ENCODE peak calls at places on chromosome 18, in four cellular contexts. One of them, this sample, is unnamed.

GRCh38 chr18:79870369-79871025 is 72.8 kb downstream of the KCNG2 start:
- DNase-seq in tibial artery: no peak
- DNase-seq in WTC11: no peak
- DNase-seq in HFFc6: no peak
- DNase-seq in this sample: peak

GRCh38 chr18:45567123-45567522 is 48.2 kb upstream of the SLC14A2 start:
- DNase-seq in tibial artery: peak
- DNase-seq in HFFc6: no peak
- DNase-seq in WTC11: peak
- DNase-seq in this sample: no peak

GRCh38 chr18:75005622-75006021 is 203.3 kb downstream of the PTGR3 start:
- DNase-seq in WTC11: no peak
- DNase-seq in tibial artery: no peak
- DNase-seq in HFFc6: no peak
- DNase-seq in this sample: no peak

GRCh38 chr18:36255072-36255708 is 42.3 kb upstream of the FHOD3 start:
- DNase-seq in HFFc6: no peak
- DNase-seq in tibial artery: no peak
- DNase-seq in WTC11: no peak
- DNase-seq in this sample: no peak

GRCh38 chr18:27599202-27599829 is 414.2 kb upstream of the CHST9 start:
- DNase-seq in WTC11: peak
- DNase-seq in tibial artery: peak
- DNase-seq in HFFc6: peak
- DNase-seq in this sample: no peak

GRCh38 chr18:3758531-3758930 is 308.6 kb downstream of the TGIF1 start:
- DNase-seq in HFFc6: peak
- DNase-seq in tibial artery: no peak
- DNase-seq in WTC11: no peak
- DNase-seq in this sample: no peak

GRCh38 chr18:50973367-50974126 is 5.7 kb downstream of the ELAC1 start:
- DNase-seq in WTC11: no peak
- DNase-seq in tibial artery: no peak
- DNase-seq in HFFc6: peak
- DNase-seq in this sample: no peak

GRCh38 chr18:58781627-58782194 is 83.0 kb upstream of the ZNF532 start:
- DNase-seq in HFFc6: peak
- DNase-seq in tibial artery: peak
- DNase-seq in WTC11: peak
- DNase-seq in this sample: peak

GRCh38 chr18:45993441-45993840 is 26.3 kb upstream of the EPG5 start:
- DNase-seq in tibial artery: no peak
- DNase-seq in HFFc6: peak
- DNase-seq in WTC11: no peak
- DNase-seq in this sample: no peak

GRCh38 chr18:23529597-23529996 is 26.3 kb downstream of the RMC1 start:
- DNase-seq in HFFc6: peak
- DNase-seq in WTC11: no peak
- DNase-seq in tibial artery: no peak
- DNase-seq in this sample: no peak

GRCh38 chr18:3526421-3527354 is 76.7 kb downstream of the TGIF1 start:
- DNase-seq in HFFc6: no peak
- DNase-seq in tibial artery: no peak
- DNase-seq in WTC11: no peak
- DNase-seq in this sample: no peak

GRCh38 chr18:9474103-9474982 is 970 bp upstream of the RALBP1 start:
- DNase-seq in tibial artery: peak
- DNase-seq in WTC11: no peak
- DNase-seq in HFFc6: peak
- DNase-seq in this sample: no peak

GRCh38 chr18:33578371-33579146 is 540 bp downstream of the ASXL3 start:
- DNase-seq in WTC11: peak
- DNase-seq in tibial artery: peak
- DNase-seq in HFFc6: no peak
- DNase-seq in this sample: no peak

GRCh38 chr18:23591011-23591410 is 4.7 kb upstream of the NPC1 start:
- DNase-seq in tibial artery: no peak
- DNase-seq in HFFc6: peak
- DNase-seq in WTC11: no peak
- DNase-seq in this sample: peak

GRCh38 chr18:31497404-31497710 is 620 bp upstream of the DSG2 start:
- DNase-seq in HFFc6: no peak
- DNase-seq in WTC11: no peak
- DNase-seq in tibial artery: no peak
- DNase-seq in this sample: no peak

GRCh38 chr18:13216732-13217465 is 1.7 kb upstream of the LDLRAD4 start:
- DNase-seq in WTC11: peak
- DNase-seq in tibial artery: peak
- DNase-seq in HFFc6: no peak
- DNase-seq in this sample: no peak

GRCh38 chr18:69480460-69480859 is 79.8 kb downstream of the DOK6 start:
- DNase-seq in HFFc6: no peak
- DNase-seq in tibial artery: no peak
- DNase-seq in WTC11: no peak
- DNase-seq in this sample: no peak

GRCh38 chr18:12377556-12378553 is 828 bp upstream of the AFG3L2 start:
- DNase-seq in HFFc6: peak
- DNase-seq in tibial artery: no peak
- DNase-seq in WTC11: no peak
- DNase-seq in this sample: no peak

GRCh38 chr18:68436485-68436884 is 278.4 kb downstream of the TMX3 start:
- DNase-seq in tibial artery: no peak
- DNase-seq in WTC11: no peak
- DNase-seq in HFFc6: peak
- DNase-seq in this sample: no peak

GRCh38 chr18:12862467-12862866 is 21.6 kb downstream of the PTPN2 start:
- DNase-seq in WTC11: peak
- DNase-seq in tibial artery: no peak
- DNase-seq in HFFc6: no peak
- DNase-seq in this sample: no peak

GRCh38 chr18:2310824-2311349 is 260.4 kb downstream of the METTL4 start:
- DNase-seq in WTC11: peak
- DNase-seq in HFFc6: no peak
- DNase-seq in tibial artery: no peak
- DNase-seq in this sample: no peak

GRCh38 chr18:34661464-34662087 is 48.5 kb upstream of the DTNA start:
- DNase-seq in tibial artery: no peak
- DNase-seq in HFFc6: peak
- DNase-seq in WTC11: no peak
- DNase-seq in this sample: no peak

GRCh38 chr18:11272516-11272915 is 123.1 kb upstream of the PIEZO2 start:
- DNase-seq in HFFc6: no peak
- DNase-seq in tibial artery: no peak
- DNase-seq in WTC11: no peak
- DNase-seq in this sample: no peak

GRCh38 chr18:28078298-28078697 is 98.6 kb downstream of the CDH2 start:
- DNase-seq in tibial artery: no peak
- DNase-seq in WTC11: no peak
- DNase-seq in HFFc6: no peak
- DNase-seq in this sample: no peak

GRCh38 chr18:10230072-10230471 is 224.4 kb upstream of the APCDD1 start:
- DNase-seq in tibial artery: no peak
- DNase-seq in HFFc6: peak
- DNase-seq in WTC11: no peak
- DNase-seq in this sample: no peak

GRCh38 chr18:22253676-22254075 is 84.3 kb downstream of the GATA6 start:
- DNase-seq in WTC11: no peak
- DNase-seq in tibial artery: no peak
- DNase-seq in HFFc6: no peak
- DNase-seq in this sample: no peak

GRCh38 chr18:74579704-74580103 is 18.0 kb upstream of the ZNF407 start:
- DNase-seq in HFFc6: no peak
- DNase-seq in tibial artery: no peak
- DNase-seq in WTC11: peak
- DNase-seq in this sample: peak

GRCh38 chr18:73283032-73283431 is 415.2 kb upstream of the NETO1 start:
- DNase-seq in tibial artery: no peak
- DNase-seq in WTC11: no peak
- DNase-seq in HFFc6: peak
- DNase-seq in this sample: no peak

GRCh38 chr18:39561136-39561535 is 1995.5 kb upstream of the CELF4 start:
- DNase-seq in WTC11: no peak
- DNase-seq in HFFc6: no peak
- DNase-seq in tibial artery: no peak
- DNase-seq in this sample: no peak

GRCh38 chr18:52333860-52334259 is 6.1 kb upstream of the DCC start:
- DNase-seq in WTC11: no peak
- DNase-seq in HFFc6: no peak
- DNase-seq in tibial artery: no peak
- DNase-seq in this sample: no peak

GRCh38 chr18:13218376-13219011 is at the start of gene LDLRAD4:
- DNase-seq in tibial artery: peak
- DNase-seq in WTC11: no peak
- DNase-seq in HFFc6: no peak
- DNase-seq in this sample: no peak

DNA sequence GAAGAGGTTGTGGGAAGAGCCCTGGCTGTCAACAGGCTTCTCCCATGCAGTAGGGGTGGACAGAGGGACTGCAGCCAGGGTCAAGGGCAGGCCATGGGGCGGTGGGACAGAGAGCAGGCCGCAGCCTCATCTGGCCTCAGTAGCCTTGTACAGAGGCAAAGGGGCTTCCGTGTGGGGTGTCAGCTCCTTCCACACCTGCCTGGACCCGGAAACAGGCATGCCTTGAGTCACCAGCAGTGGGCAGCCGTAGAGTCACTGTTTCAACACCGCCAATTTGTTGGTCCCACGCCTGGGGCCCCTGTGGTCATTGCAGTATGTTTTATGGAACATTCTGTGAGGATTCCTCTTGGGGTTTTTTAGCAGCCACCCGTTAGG is 173.0 kb downstream of the SMAD7 start:
- DNase-seq in HFFc6: no peak
- DNase-seq in tibial artery: peak
- DNase-seq in WTC11: no peak
- DNase-seq in this sample: no peak
- TF ChIP-seq CTCF in HFFc6: no peak
- TF ChIP-seq CTCF in tibial artery: peak
- TF ChIP-seq CTCF in WTC11: no peak
- TF ChIP-seq CTCF in this sample: no peak

GRCh38 chr18:48563027-48563426 is 24.2 kb downstream of the CTIF start:
- DNase-seq in WTC11: no peak
- DNase-seq in HFFc6: peak
- DNase-seq in tibial artery: no peak
- DNase-seq in this sample: no peak

GRCh38 chr18:48566588-48566987 is 27.8 kb downstream of the CTIF start:
- DNase-seq in HFFc6: no peak
- DNase-seq in WTC11: no peak
- DNase-seq in tibial artery: no peak
- DNase-seq in this sample: no peak

GRCh38 chr18:48567388-48567787 is 28.6 kb downstream of the CTIF start:
- DNase-seq in tibial artery: no peak
- DNase-seq in WTC11: no peak
- DNase-seq in HFFc6: no peak
- DNase-seq in this sample: no peak

GRCh38 chr18:48564139-48564538 is 25.3 kb downstream of the CTIF start:
- DNase-seq in WTC11: no peak
- DNase-seq in HFFc6: no peak
- DNase-seq in tibial artery: no peak
- DNase-seq in this sample: no peak

GRCh38 chr18:48565105-48565504 is 26.3 kb downstream of the CTIF start:
- DNase-seq in WTC11: no peak
- DNase-seq in tibial artery: no peak
- DNase-seq in HFFc6: no peak
- DNase-seq in this sample: no peak
- TF ChIP-seq CTCF in WTC11: no peak
- TF ChIP-seq CTCF in tibial artery: no peak
- TF ChIP-seq CTCF in HFFc6: no peak
- TF ChIP-seq CTCF in this sample: no peak

GRCh38 chr18:24878289-24878688 is 417.9 kb downstream of the HRH4 start:
- DNase-seq in WTC11: no peak
- DNase-seq in HFFc6: peak
- DNase-seq in tibial artery: no peak
- DNase-seq in this sample: no peak
- TF ChIP-seq CTCF in WTC11: no peak
- TF ChIP-seq CTCF in HFFc6: peak
- TF ChIP-seq CTCF in tibial artery: peak
- TF ChIP-seq CTCF in this sample: peak

GRCh38 chr18:62186656-62187542 is at the start of the genes PIGN and RELCH:
- DNase-seq in WTC11: peak
- DNase-seq in HFFc6: peak
- DNase-seq in tibial artery: peak
- DNase-seq in this sample: peak

GRCh38 chr18:62182220-62182619 is 4.6 kb downstream of the PIGN start:
- DNase-seq in HFFc6: no peak
- DNase-seq in tibial artery: no peak
- DNase-seq in WTC11: no peak
- DNase-seq in this sample: no peak

GRCh38 chr18:62189208-62189607 is 2.2 kb downstream of the RELCH start:
- DNase-seq in HFFc6: no peak
- DNase-seq in WTC11: no peak
- DNase-seq in tibial artery: no peak
- DNase-seq in this sample: no peak

GRCh38 chr18:62183578-62184195 is 3.2 kb downstream of the PIGN start:
- DNase-seq in HFFc6: peak
- DNase-seq in tibial artery: no peak
- DNase-seq in WTC11: no peak
- DNase-seq in this sample: no peak

GRCh38 chr18:62187543-62188378 is 706 bp downstream of the RELCH start:
- DNase-seq in tibial artery: peak
- DNase-seq in WTC11: peak
- DNase-seq in HFFc6: peak
- DNase-seq in this sample: no peak
- TF ChIP-seq CTCF in tibial artery: no peak
- TF ChIP-seq CTCF in WTC11: no peak
- TF ChIP-seq CTCF in HFFc6: peak
- TF ChIP-seq CTCF in this sample: peak

GRCh38 chr18:43780782-43781340 is 503.6 kb upstream of the SYT4 start:
- DNase-seq in HFFc6: peak
- DNase-seq in WTC11: no peak
- DNase-seq in tibial artery: no peak
- DNase-seq in this sample: no peak
- TF ChIP-seq CTCF in HFFc6: no peak
- TF ChIP-seq CTCF in WTC11: no peak
- TF ChIP-seq CTCF in tibial artery: no peak
- TF ChIP-seq CTCF in this sample: no peak

DNA sequence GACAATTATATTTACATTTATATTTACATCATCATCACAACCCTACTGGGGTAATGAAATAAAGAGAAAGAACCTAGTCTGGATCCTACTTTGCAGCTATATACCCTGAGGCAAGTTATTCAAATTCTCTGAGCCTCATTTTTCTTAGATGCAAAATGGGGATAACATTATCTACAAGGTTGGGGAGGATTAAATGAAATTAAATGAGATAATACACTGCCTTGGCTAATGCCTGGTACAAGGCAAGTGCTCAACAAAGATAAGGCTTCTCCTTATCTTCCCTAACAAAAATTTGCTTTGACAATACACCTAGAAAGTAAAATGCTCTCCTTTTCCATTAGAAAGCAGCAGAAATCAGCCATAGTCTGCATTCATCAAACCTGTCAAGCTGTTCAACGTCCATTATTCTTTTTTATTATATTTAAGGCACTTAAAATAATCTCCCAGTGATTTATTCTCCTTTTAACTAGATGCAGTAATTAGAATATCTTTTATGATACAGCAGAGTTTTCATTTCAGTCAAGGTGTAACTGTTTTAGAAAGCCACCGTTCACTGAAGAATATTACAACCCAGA is 44.8 kb downstream of the TCF4 start:
- DNase-seq in tibial artery: no peak
- DNase-seq in HFFc6: no peak
- DNase-seq in WTC11: no peak
- DNase-seq in this sample: no peak
- TF ChIP-seq CTCF in tibial artery: no peak
- TF ChIP-seq CTCF in HFFc6: no peak
- TF ChIP-seq CTCF in WTC11: no peak
- TF ChIP-seq CTCF in this sample: no peak